ENCODE peak calls at places on chromosomes 1 and 21, in eight cellular contexts. Z, C, V, R, W, Q, S and N are unnamed samples.
A peak's percentile ranks its signal among the peaks of the same experiment; 100 is the strongest.

GRCh38 chr1:203627819-203628184 is 1.2 kb downstream of the ATP2B4 start:
- DNase-seq in S (no peak), Z (no peak), R (no peak), W (peak; percentile 61), Q (no peak), C (peak; percentile 52), V (no peak), N (no peak)

GRCh38 chr1:232856556-232856955 is 51.3 kb downstream of the MAP10 start:
- DNase-seq in V (peak; percentile 15), C (no peak), Z (peak; percentile 15), R (no peak), W (no peak), S (no peak), Q (no peak), N (no peak)

GRCh38 chr1:46646844-46647243 is 21.3 kb downstream of the ATPAF1 start:
- DNase-seq in Q (no peak), C (no peak), W (peak; percentile 55), R (no peak), Z (peak; percentile 47), V (no peak), S (no peak), N (no peak)

GRCh38 chr1:54604572-54605370 is 18.6 kb downstream of the FAM151A start:
- DNase-seq in S (no peak), R (no peak), Q (peak; percentile 25), V (no peak), Z (no peak), W (no peak), C (no peak), N (no peak)

GRCh38 chr1:10943991-10944730 is 68.3 kb upstream of the TARDBP start:
- DNase-seq in W (peak; percentile 63), Z (no peak), V (no peak), Q (no peak), R (no peak), C (peak; percentile 51), S (no peak), N (no peak)

GRCh38 chr1:7232936-7233540 is 447.8 kb downstream of the CAMTA1 start:
- DNase-seq in S (no peak), W (no peak), V (no peak), C (no peak), Z (no peak), Q (no peak), R (no peak), N (no peak)

GRCh38 chr1:163709636-163710035 is 387.9 kb downstream of the NUF2 start:
- DNase-seq in Z (no peak), Q (no peak), W (peak; percentile 28), S (no peak), V (no peak), R (no peak), C (no peak), N (no peak)

GRCh38 chr21:36910581-36911307 is 55.7 kb downstream of the HLCS start:
- DNase-seq in C (no peak), S (no peak), Q (peak; percentile 77), V (no peak), W (peak; percentile 73), R (no peak), Z (peak; percentile 81), N (no peak)

GRCh38 chr1:226093621-226094020 is 31.1 kb downstream of the H3-3A start:
- DNase-seq in W (no peak), R (no peak), Z (no peak), C (no peak), V (no peak), Q (no peak), S (no peak), N (no peak)

GRCh38 chr1:200342511-200343400 is 67.1 kb downstream of the ZNF281 start:
- DNase-seq in C (no peak), Z (peak; percentile 76), R (no peak), Q (no peak), W (peak; percentile 57), V (no peak), S (no peak), N (no peak)

GRCh38 chr1:22611530-22611947 is 24.9 kb upstream of the C1QA start:
- DNase-seq in C (peak; percentile 46), V (peak; percentile 19), W (peak; percentile 65), Z (peak; percentile 56), S (peak; percentile 75), R (peak; percentile 35), Q (no peak), N (no peak)

GRCh38 chr1:154859786-154860153 is 10.3 kb downstream of the KCNN3 start:
- DNase-seq in R (peak; percentile 76), W (no peak), V (no peak), C (peak; percentile 69), Q (no peak), S (no peak), Z (no peak), N (no peak)

GRCh38 chr1:228172591-228173527 is 7.3 kb downstream of the IBA57 start:
- DNase-seq in C (no peak), W (no peak), R (no peak), S (no peak), V (no peak), Q (no peak), Z (no peak), N (no peak)

GRCh38 chr1:40357625-40358024 is 15.9 kb upstream of the SMAP2 start:
- DNase-seq in W (no peak), R (no peak), Q (no peak), S (no peak), Z (no peak), C (no peak), V (no peak), N (no peak)

GRCh38 chr1:8334106-8334851 is 16.4 kb downstream of the SLC45A1 start:
- DNase-seq in Z (no peak), R (no peak), C (peak; percentile 43), S (no peak), Q (no peak), W (no peak), V (no peak), N (no peak)

GRCh38 chr1:8333246-8333987 is 15.5 kb downstream of the SLC45A1 start:
- DNase-seq in R (no peak), Q (no peak), V (no peak), W (no peak), Z (no peak), S (no peak), C (no peak), N (no peak)

GRCh38 chr1:8330271-8331125 is 12.6 kb downstream of the SLC45A1 start:
- DNase-seq in S (no peak), W (no peak), R (no peak), Q (no peak), C (no peak), V (no peak), Z (no peak), N (no peak)

GRCh38 chr1:8335246-8335645 is 17.3 kb downstream of the SLC45A1 start:
- DNase-seq in S (no peak), Z (no peak), Q (no peak), V (no peak), R (no peak), C (peak; percentile 40), W (no peak), N (no peak)

DNA sequence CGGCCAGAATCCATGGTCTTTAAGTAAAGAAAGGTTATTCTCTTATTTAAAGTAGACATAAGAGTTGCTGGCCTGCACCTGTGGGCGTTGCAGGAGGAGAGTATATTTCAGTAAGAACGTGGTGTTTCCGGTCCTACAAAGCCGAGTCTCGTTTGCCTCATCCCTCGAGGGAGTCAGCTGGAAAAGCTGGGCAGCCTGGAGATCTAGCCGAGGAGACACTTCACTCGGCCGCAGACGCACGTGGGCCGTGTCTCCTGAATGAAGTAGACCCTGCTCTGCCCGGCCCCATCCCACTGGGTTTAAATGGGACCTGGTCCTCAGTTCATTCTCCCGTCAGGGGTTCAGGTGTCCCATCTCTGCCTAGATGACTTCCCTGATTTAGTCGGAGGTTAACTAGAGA is 14.9 kb downstream of the SLC45A1 start:
- DNase-seq in C (no peak), Z (no peak), R (no peak), V (no peak), Q (no peak), S (no peak), W (no peak), N (no peak)
- H3K4me3 ChIP-seq in C (no peak overlapping the region), Z (no peak overlapping the region), R (no peak overlapping the region), V (no peak overlapping the region), Q (no peak overlapping the region), S (no peak overlapping the region), W (no peak overlapping the region), N (no peak overlapping the region)

GRCh38 chr21:45540601-45540970 is 1.7 kb downstream of the SLC19A1 start:
- DNase-seq in Q (peak; percentile 28), S (no peak), R (no peak), C (peak; percentile 40), W (peak; percentile 42), V (no peak), Z (no peak), N (no peak)
- H3K4me3 ChIP-seq in Q (no peak overlapping the region), S (no peak overlapping the region), R (no peak overlapping the region), C (no peak overlapping the region), W (no peak overlapping the region), V (peak overlapping the region; percentile 77), Z (no peak overlapping the region), N (peak overlapping the region; percentile 51)

GRCh38 chr1:185733818-185734709 is at the start of gene HMCN1:
- DNase-seq in R (peak; percentile 78), Q (peak; percentile 93), S (peak; percentile 66), W (peak; percentile 75), Z (peak; percentile 65), C (peak; percentile 63), V (no peak), N (no peak)

GRCh38 chr1:185731446-185731845 is 2.7 kb upstream of the HMCN1 start:
- DNase-seq in S (no peak), Z (no peak), C (no peak), R (no peak), V (no peak), Q (no peak), W (no peak), N (no peak)

GRCh38 chr1:185734929-185735666 is 907 bp downstream of the HMCN1 start:
- DNase-seq in Q (no peak), Z (peak; percentile 22), C (no peak), V (no peak), S (no peak), R (no peak), W (peak; percentile 57), N (no peak)

GRCh38 chr1:185732941-185733340 is 1.2 kb upstream of the HMCN1 start:
- DNase-seq in Z (no peak), C (no peak), Q (no peak), V (no peak), S (no peak), W (no peak), R (no peak), N (no peak)

GRCh38 chr1:185735667-185736105 is 1.5 kb downstream of the HMCN1 start:
- DNase-seq in C (no peak), Q (no peak), W (peak; percentile 42), V (no peak), R (no peak), S (no peak), Z (peak; percentile 7), N (no peak)
- H3K4me3 ChIP-seq in C (peak overlapping the region; percentile 62), Q (peak overlapping the region; percentile 46), W (peak overlapping the region; percentile 74), V (peak overlapping the region; percentile 57), R (peak overlapping the region; percentile 69), S (no peak overlapping the region), Z (peak overlapping the region; percentile 51), N (no peak overlapping the region)

GRCh38 chr1:153667439-153667838 is 3.4 kb downstream of the ILF2 start:
- DNase-seq in R (no peak), S (no peak), W (no peak), C (no peak), Q (no peak), V (no peak), Z (no peak), N (no peak)
- H3K4me3 ChIP-seq in R (no peak overlapping the region), S (no peak overlapping the region), W (no peak overlapping the region), C (no peak overlapping the region), Q (no peak overlapping the region), V (no peak overlapping the region), Z (no peak overlapping the region), N (no peak overlapping the region)